ENCODE peak calls at places on chromosomes 3 and 15, in six cellular contexts. One of them, this sample, is unnamed.

GRCh38 chr3:101484805-101485620 is 28.0 kb downstream of the SENP7 start:
- DNase-seq in heart left ventricle: no peak
- DNase-seq in CD8-positive, alpha-beta memory T cell: no peak
- DNase-seq in dorsolateral prefrontal cortex: no peak
- DNase-seq in foreskin keratinocyte: peak
- DNase-seq in upper lobe of left lung: no peak
- DNase-seq in this sample: no peak

GRCh38 chr3:194503101-194503531 is 16.3 kb upstream of the ATP13A3 start:
- DNase-seq in heart left ventricle: no peak
- DNase-seq in dorsolateral prefrontal cortex: no peak
- DNase-seq in upper lobe of left lung: no peak
- DNase-seq in CD8-positive, alpha-beta memory T cell: no peak
- DNase-seq in foreskin keratinocyte: no peak
- DNase-seq in this sample: no peak

GRCh38 chr3:157099337-157100078 is 60.4 kb downstream of the CCNL1 start:
- DNase-seq in heart left ventricle: no peak
- DNase-seq in dorsolateral prefrontal cortex: no peak
- DNase-seq in upper lobe of left lung: peak
- DNase-seq in CD8-positive, alpha-beta memory T cell: no peak
- DNase-seq in foreskin keratinocyte: peak
- DNase-seq in this sample: no peak

GRCh38 chr3:49017978-49018706 is at the start of gene DALRD3:
- DNase-seq in CD8-positive, alpha-beta memory T cell: peak
- DNase-seq in dorsolateral prefrontal cortex: peak
- DNase-seq in upper lobe of left lung: peak
- DNase-seq in foreskin keratinocyte: peak
- DNase-seq in heart left ventricle: peak
- DNase-seq in this sample: peak

GRCh38 chr3:33732394-33732793 is 14.3 kb upstream of the CLASP2 start:
- DNase-seq in CD8-positive, alpha-beta memory T cell: no peak
- DNase-seq in upper lobe of left lung: no peak
- DNase-seq in dorsolateral prefrontal cortex: no peak
- DNase-seq in foreskin keratinocyte: no peak
- DNase-seq in heart left ventricle: no peak
- DNase-seq in this sample: no peak

GRCh38 chr15:94028809-94029208 is 202.6 kb upstream of the MCTP2 start:
- DNase-seq in heart left ventricle: no peak
- DNase-seq in CD8-positive, alpha-beta memory T cell: no peak
- DNase-seq in foreskin keratinocyte: no peak
- DNase-seq in upper lobe of left lung: no peak
- DNase-seq in dorsolateral prefrontal cortex: no peak
- DNase-seq in this sample: no peak

GRCh38 chr15:81394609-81395008 is 20.6 kb upstream of the TMC3 start:
- DNase-seq in CD8-positive, alpha-beta memory T cell: no peak
- DNase-seq in dorsolateral prefrontal cortex: no peak
- DNase-seq in upper lobe of left lung: no peak
- DNase-seq in foreskin keratinocyte: peak
- DNase-seq in heart left ventricle: no peak
- DNase-seq in this sample: no peak

GRCh38 chr3:29186982-29187718 is 93.7 kb upstream of the RBMS3 start:
- DNase-seq in dorsolateral prefrontal cortex: no peak
- DNase-seq in CD8-positive, alpha-beta memory T cell: no peak
- DNase-seq in upper lobe of left lung: no peak
- DNase-seq in foreskin keratinocyte: peak
- DNase-seq in heart left ventricle: no peak
- DNase-seq in this sample: no peak

GRCh38 chr3:189927975-189928895 is 192.5 kb downstream of the P3H2 start:
- DNase-seq in CD8-positive, alpha-beta memory T cell: no peak
- DNase-seq in dorsolateral prefrontal cortex: no peak
- DNase-seq in foreskin keratinocyte: peak
- DNase-seq in heart left ventricle: no peak
- DNase-seq in upper lobe of left lung: no peak
- DNase-seq in this sample: no peak

GRCh38 chr3:35724106-35724505 is 84.8 kb downstream of the ARPP21 start:
- DNase-seq in CD8-positive, alpha-beta memory T cell: no peak
- DNase-seq in foreskin keratinocyte: no peak
- DNase-seq in dorsolateral prefrontal cortex: no peak
- DNase-seq in upper lobe of left lung: no peak
- DNase-seq in heart left ventricle: no peak
- DNase-seq in this sample: no peak

GRCh38 chr15:69853572-69853971 is 244.1 kb downstream of the TLE3 start:
- DNase-seq in heart left ventricle: no peak
- DNase-seq in upper lobe of left lung: no peak
- DNase-seq in CD8-positive, alpha-beta memory T cell: no peak
- DNase-seq in foreskin keratinocyte: peak
- DNase-seq in dorsolateral prefrontal cortex: no peak
- DNase-seq in this sample: no peak

GRCh38 chr15:32831458-32831857 is 113.7 kb downstream of the GREM1 start:
- DNase-seq in upper lobe of left lung: no peak
- DNase-seq in dorsolateral prefrontal cortex: no peak
- DNase-seq in foreskin keratinocyte: no peak
- DNase-seq in CD8-positive, alpha-beta memory T cell: no peak
- DNase-seq in heart left ventricle: no peak
- DNase-seq in this sample: no peak

GRCh38 chr3:170410428-170411029 is 8.1 kb upstream of the CLDN11 start:
- DNase-seq in foreskin keratinocyte: peak
- DNase-seq in dorsolateral prefrontal cortex: no peak
- DNase-seq in upper lobe of left lung: no peak
- DNase-seq in CD8-positive, alpha-beta memory T cell: no peak
- DNase-seq in heart left ventricle: no peak
- DNase-seq in this sample: no peak

GRCh38 chr15:95994418-95994817 is 336.1 kb upstream of the NR2F2 start:
- DNase-seq in upper lobe of left lung: no peak
- DNase-seq in heart left ventricle: no peak
- DNase-seq in dorsolateral prefrontal cortex: peak
- DNase-seq in foreskin keratinocyte: peak
- DNase-seq in CD8-positive, alpha-beta memory T cell: no peak
- DNase-seq in this sample: no peak

GRCh38 chr3:119580148-119580760 is 962 bp downstream of the ADPRH start:
- DNase-seq in upper lobe of left lung: peak
- DNase-seq in foreskin keratinocyte: no peak
- DNase-seq in dorsolateral prefrontal cortex: no peak
- DNase-seq in heart left ventricle: peak
- DNase-seq in CD8-positive, alpha-beta memory T cell: no peak
- DNase-seq in this sample: no peak

GRCh38 chr15:28957606-28958498 is 72.1 kb downstream of the APBA2 start:
- DNase-seq in dorsolateral prefrontal cortex: peak
- DNase-seq in CD8-positive, alpha-beta memory T cell: no peak
- DNase-seq in upper lobe of left lung: no peak
- DNase-seq in heart left ventricle: no peak
- DNase-seq in foreskin keratinocyte: no peak
- DNase-seq in this sample: no peak

GRCh38 chr3:11591401-11592266 is 52.1 kb downstream of the VGLL4 start:
- DNase-seq in foreskin keratinocyte: peak
- DNase-seq in heart left ventricle: peak
- DNase-seq in dorsolateral prefrontal cortex: peak
- DNase-seq in upper lobe of left lung: peak
- DNase-seq in CD8-positive, alpha-beta memory T cell: no peak
- DNase-seq in this sample: no peak

GRCh38 chr15:42133356-42133755 is 23.1 kb downstream of the PLA2G4F start:
- DNase-seq in upper lobe of left lung: no peak
- DNase-seq in CD8-positive, alpha-beta memory T cell: no peak
- DNase-seq in foreskin keratinocyte: no peak
- DNase-seq in dorsolateral prefrontal cortex: no peak
- DNase-seq in heart left ventricle: no peak
- DNase-seq in this sample: no peak

GRCh38 chr3:134029256-134029733 is 430 bp downstream of the SLCO2A1 start:
- DNase-seq in CD8-positive, alpha-beta memory T cell: no peak
- DNase-seq in heart left ventricle: no peak
- DNase-seq in dorsolateral prefrontal cortex: no peak
- DNase-seq in upper lobe of left lung: no peak
- DNase-seq in foreskin keratinocyte: no peak
- DNase-seq in this sample: no peak

DNA sequence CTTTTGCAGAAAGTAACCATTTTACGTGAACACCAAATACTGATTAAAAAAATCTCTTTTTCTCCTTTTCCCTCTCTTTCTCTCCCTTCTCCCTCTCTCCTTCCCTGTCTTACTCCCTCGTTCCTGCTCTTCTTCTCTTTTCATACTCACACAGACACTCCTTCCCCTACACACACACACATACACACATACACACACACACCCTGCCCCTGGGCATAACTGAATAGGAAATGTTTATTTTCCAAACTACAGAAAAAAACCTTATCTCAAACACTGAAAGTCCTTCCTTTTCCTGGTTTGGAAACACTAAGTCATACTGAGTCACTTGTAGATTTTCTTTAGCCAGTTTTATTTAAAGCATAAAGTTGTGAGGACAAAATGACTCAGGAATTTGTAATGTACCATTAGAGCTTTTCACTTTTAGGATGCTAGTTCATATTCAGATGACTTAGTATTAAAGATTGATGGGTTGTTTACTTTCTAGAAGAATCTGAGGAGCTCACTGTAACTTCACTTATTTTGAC is 62.4 kb downstream of the MBNL1 start:
- DNase-seq in foreskin keratinocyte: peak
- DNase-seq in dorsolateral prefrontal cortex: no peak
- DNase-seq in CD8-positive, alpha-beta memory T cell: no peak
- DNase-seq in heart left ventricle: peak
- DNase-seq in upper lobe of left lung: no peak
- DNase-seq in this sample: no peak
- H3K27ac ChIP-seq in foreskin keratinocyte: no peak
- H3K27ac ChIP-seq in dorsolateral prefrontal cortex: peak
- H3K27ac ChIP-seq in CD8-positive, alpha-beta memory T cell: peak
- H3K27ac ChIP-seq in heart left ventricle: peak
- H3K27ac ChIP-seq in upper lobe of left lung: peak
- H3K27ac ChIP-seq in this sample: no peak

DNA sequence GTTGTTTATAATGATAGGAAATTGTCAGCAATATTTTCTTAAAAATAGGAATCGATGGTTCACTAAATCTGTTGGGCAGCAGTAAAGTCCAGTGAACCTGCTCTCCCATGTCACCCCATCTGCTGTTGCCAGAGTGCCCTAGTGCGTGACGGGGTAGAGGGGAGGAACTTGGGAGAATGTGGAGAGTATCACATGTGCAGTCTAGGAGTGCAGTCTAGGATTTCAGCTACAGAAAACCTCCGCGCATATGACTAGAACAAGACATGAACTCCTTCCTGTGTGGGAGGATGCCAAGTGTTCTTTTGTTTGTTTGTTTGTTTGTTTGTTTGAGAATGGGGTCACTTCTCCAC is 74.6 kb upstream of the ACAD9 start:
- DNase-seq in CD8-positive, alpha-beta memory T cell: no peak
- DNase-seq in heart left ventricle: no peak
- DNase-seq in upper lobe of left lung: no peak
- DNase-seq in foreskin keratinocyte: no peak
- DNase-seq in dorsolateral prefrontal cortex: no peak
- DNase-seq in this sample: no peak
- H3K27ac ChIP-seq in CD8-positive, alpha-beta memory T cell: peak
- H3K27ac ChIP-seq in heart left ventricle: peak
- H3K27ac ChIP-seq in upper lobe of left lung: peak
- H3K27ac ChIP-seq in foreskin keratinocyte: no peak
- H3K27ac ChIP-seq in dorsolateral prefrontal cortex: peak
- H3K27ac ChIP-seq in this sample: no peak

GRCh38 chr3:8870134-8870533 is 93.1 kb downstream of the RAD18 start:
- DNase-seq in CD8-positive, alpha-beta memory T cell: no peak
- DNase-seq in heart left ventricle: no peak
- DNase-seq in upper lobe of left lung: no peak
- DNase-seq in dorsolateral prefrontal cortex: no peak
- DNase-seq in foreskin keratinocyte: no peak
- DNase-seq in this sample: no peak
- H3K27ac ChIP-seq in CD8-positive, alpha-beta memory T cell: no peak
- H3K27ac ChIP-seq in heart left ventricle: no peak
- H3K27ac ChIP-seq in upper lobe of left lung: no peak
- H3K27ac ChIP-seq in dorsolateral prefrontal cortex: no peak
- H3K27ac ChIP-seq in foreskin keratinocyte: peak
- H3K27ac ChIP-seq in this sample: no peak

GRCh38 chr3:64152100-64152499 is 73.2 kb downstream of the PRICKLE2 start:
- DNase-seq in dorsolateral prefrontal cortex: no peak
- DNase-seq in upper lobe of left lung: peak
- DNase-seq in foreskin keratinocyte: peak
- DNase-seq in heart left ventricle: no peak
- DNase-seq in CD8-positive, alpha-beta memory T cell: no peak
- DNase-seq in this sample: no peak
- H3K27ac ChIP-seq in dorsolateral prefrontal cortex: peak
- H3K27ac ChIP-seq in upper lobe of left lung: peak
- H3K27ac ChIP-seq in foreskin keratinocyte: no peak
- H3K27ac ChIP-seq in heart left ventricle: peak
- H3K27ac ChIP-seq in CD8-positive, alpha-beta memory T cell: no peak
- H3K27ac ChIP-seq in this sample: no peak

GRCh38 chr3:45776291-45776576 is 20.1 kb downstream of the SLC6A20 start:
- DNase-seq in foreskin keratinocyte: no peak
- DNase-seq in CD8-positive, alpha-beta memory T cell: no peak
- DNase-seq in heart left ventricle: no peak
- DNase-seq in upper lobe of left lung: no peak
- DNase-seq in dorsolateral prefrontal cortex: no peak
- DNase-seq in this sample: no peak
- H3K27ac ChIP-seq in foreskin keratinocyte: no peak
- H3K27ac ChIP-seq in CD8-positive, alpha-beta memory T cell: no peak
- H3K27ac ChIP-seq in heart left ventricle: no peak
- H3K27ac ChIP-seq in upper lobe of left lung: no peak
- H3K27ac ChIP-seq in dorsolateral prefrontal cortex: no peak
- H3K27ac ChIP-seq in this sample: no peak

DNA sequence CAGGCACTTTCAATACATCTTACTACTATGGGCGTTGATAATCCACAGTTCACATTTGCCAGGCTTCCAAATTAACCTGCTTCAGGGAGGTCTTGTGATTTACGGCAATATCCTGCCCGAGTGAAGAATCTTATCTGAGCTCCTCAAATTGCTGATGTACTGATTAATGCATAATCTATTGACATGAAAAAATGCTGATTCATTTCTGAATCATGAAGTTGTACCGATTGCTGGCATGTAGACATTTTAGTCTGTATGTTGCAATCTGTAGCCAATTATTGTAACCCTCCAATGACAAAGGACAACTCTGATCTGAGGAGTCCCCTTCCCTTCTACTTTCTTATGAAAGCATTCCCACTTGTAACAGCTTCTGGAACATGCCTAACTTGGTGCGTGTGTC is 97.2 kb downstream of the SEC22A start:
- DNase-seq in heart left ventricle: no peak
- DNase-seq in foreskin keratinocyte: peak
- DNase-seq in CD8-positive, alpha-beta memory T cell: no peak
- DNase-seq in dorsolateral prefrontal cortex: no peak
- DNase-seq in upper lobe of left lung: no peak
- DNase-seq in this sample: no peak
- H3K27ac ChIP-seq in heart left ventricle: no peak
- H3K27ac ChIP-seq in foreskin keratinocyte: no peak
- H3K27ac ChIP-seq in CD8-positive, alpha-beta memory T cell: no peak
- H3K27ac ChIP-seq in dorsolateral prefrontal cortex: no peak
- H3K27ac ChIP-seq in upper lobe of left lung: no peak
- H3K27ac ChIP-seq in this sample: no peak